ENCODE peak calls at places on chromosomes 13 and 19, in five cellular contexts. P is cardiac muscle cell; V is effector memory CD4-positive, alpha-beta T cell; W is spleen; N is iPS DF 6.9. A is an unnamed sample.

GRCh38 chr13:107518292-107518691 is 697.0 kb downstream of the LIG4 start:
- DNase-seq in P (peak; percentile 21), V (no peak), N (no peak), W (no peak), A (no peak)

GRCh38 chr13:110334256-110334655 is 27.2 kb downstream of the COL4A2 start:
- DNase-seq in V (no peak), W (no peak), N (no peak), P (no peak), A (no peak)

GRCh38 chr13:62084728-62085127 is 669.1 kb upstream of the PCDH20 start:
- DNase-seq in V (no peak), N (no peak), P (no peak), W (no peak), A (no peak)

GRCh38 chr19:12544401-12544876 is 6.8 kb downstream of the ZNF564 start:
- DNase-seq in V (no peak), P (peak; percentile 91), N (no peak), W (no peak), A (no peak)

GRCh38 chr19:51097166-51097736 is 11.0 kb downstream of the CTU1 start:
- DNase-seq in W (peak; percentile 92), P (peak; percentile 65), V (peak; percentile 61), N (no peak), A (peak; percentile 63)

GRCh38 chr19:54133957-54134590 is 3.5 kb upstream of the CNOT3 start:
- DNase-seq in P (peak; percentile 52), N (no peak), W (no peak), V (no peak), A (no peak)

GRCh38 chr19:43625918-43626579 is 6.6 kb upstream of the ZNF428 start:
- DNase-seq in N (no peak), W (no peak), V (no peak), P (peak; percentile 43), A (no peak)

GRCh38 chr19:7426986-7427385 is 61.8 kb downstream of the PEX11G start:
- DNase-seq in P (no peak), N (no peak), V (peak; percentile 3), W (no peak), A (no peak)

GRCh38 chr13:22227895-22228294 is 557.0 kb downstream of the FGF9 start:
- DNase-seq in W (no peak), N (no peak), P (no peak), V (no peak), A (no peak)

GRCh38 chr13:28313579-28313978 is 175.2 kb downstream of the PAN3 start:
- DNase-seq in P (peak; percentile 68), N (no peak), V (no peak), W (no peak), A (peak; percentile 42)

GRCh38 chr13:74145249-74145970 is 11.2 kb upstream of the KLF12 start:
- DNase-seq in N (no peak), W (no peak), V (no peak), P (peak; percentile 72), A (no peak)

GRCh38 chr19:7355871-7356270 is 7.1 kb downstream of the ARHGEF18 start:
- DNase-seq in V (no peak), W (peak; percentile 34), P (no peak), N (no peak), A (no peak)

GRCh38 chr19:33390120-33390907 is 16.8 kb downstream of the CEBPG start:
- DNase-seq in P (peak; percentile 71), N (no peak), V (no peak), W (no peak), A (peak; percentile 44)

GRCh38 chr19:41801682-41802317 is 5.4 kb downstream of the CEACAM3 start:
- DNase-seq in N (no peak), P (no peak), W (no peak), V (no peak), A (no peak)

GRCh38 chr13:101150998-101151397 is 265.3 kb downstream of the NALCN start:
- DNase-seq in W (no peak), V (no peak), P (peak; percentile 3), N (no peak), A (no peak)

GRCh38 chr19:49818691-49819331 is 722 bp downstream of the MED25 start:
- DNase-seq in N (no peak), W (peak; percentile 86), P (no peak), V (no peak), A (no peak)

GRCh38 chr19:12841094-12841493 is 2.8 kb downstream of the MAST1 start:
- DNase-seq in N (peak; percentile 94), P (peak; percentile 52), W (no peak), V (no peak), A (peak; percentile 49)

GRCh38 chr19:11624064-11624463 is 26.8 kb downstream of the ZNF627 start:
- DNase-seq in W (no peak), P (peak; percentile 63), N (no peak), V (no peak), A (no peak)

GRCh38 chr13:40809471-40809870 is 20.1 kb downstream of the SLC25A15 start:
- DNase-seq in N (no peak), P (no peak), W (no peak), V (no peak), A (no peak)

GRCh38 chr13:85313761-85314503 is 485.3 kb downstream of the SLITRK6 start:
- DNase-seq in N (no peak), W (no peak), V (no peak), P (peak; percentile 3), A (peak; percentile 23)

GRCh38 chr19:55525289-55526101 is 11.4 kb downstream of the SBK2 start:
- DNase-seq in V (no peak), N (no peak), W (no peak), P (no peak), A (peak; percentile 77)

GRCh38 chr19:30158067-30158892 is 213.9 kb upstream of the ZNF536 start:
- DNase-seq in N (no peak), P (no peak), W (no peak), V (no peak), A (no peak)
- H3K4me3 ChIP-seq in N (no peak overlapping the region), P (no peak overlapping the region), W (no peak overlapping the region), V (no peak overlapping the region), A (no peak overlapping the region)

DNA sequence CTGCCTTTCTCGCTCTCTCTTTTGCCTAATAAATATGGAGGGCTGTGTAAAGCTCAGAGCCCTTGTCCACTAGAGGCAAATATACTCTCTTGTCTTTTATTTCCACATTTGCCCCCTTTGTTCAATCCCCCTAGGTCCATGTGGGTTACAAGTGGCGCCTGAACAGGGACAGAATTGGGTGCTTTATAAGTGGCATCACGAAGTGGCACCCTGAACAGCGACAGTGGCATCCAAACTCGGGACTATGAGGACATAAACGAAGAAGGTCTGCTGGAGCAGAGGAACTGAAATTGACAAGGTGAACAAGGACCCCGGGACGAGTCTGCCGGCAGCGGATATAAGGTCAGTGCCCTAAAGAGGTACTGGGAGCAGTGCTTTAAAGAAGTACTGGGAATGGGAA is 4.3 kb upstream of the ZNF610 start:
- DNase-seq in W (no peak), P (peak; percentile 20), N (no peak), V (no peak), A (no peak)
- H3K9me3 ChIP-seq in W (peaks cover 89% of the 10 kb centered on the region), P (peaks cover 3% of the 10 kb centered on the region), N (peaks cover 6% of the 10 kb centered on the region), V (peaks cover 42% of the 10 kb centered on the region), A (peaks cover 7% of the 10 kb centered on the region)

GRCh38 chr19:21765151-21765550 is 2.2 kb downstream of the ZNF100 start:
- DNase-seq in V (no peak), W (no peak), P (no peak), N (no peak), A (no peak)
- H3K4me3 ChIP-seq in V (no peak overlapping the region), W (no peak overlapping the region), P (no peak overlapping the region), N (no peak overlapping the region), A (no peak overlapping the region)

DNA sequence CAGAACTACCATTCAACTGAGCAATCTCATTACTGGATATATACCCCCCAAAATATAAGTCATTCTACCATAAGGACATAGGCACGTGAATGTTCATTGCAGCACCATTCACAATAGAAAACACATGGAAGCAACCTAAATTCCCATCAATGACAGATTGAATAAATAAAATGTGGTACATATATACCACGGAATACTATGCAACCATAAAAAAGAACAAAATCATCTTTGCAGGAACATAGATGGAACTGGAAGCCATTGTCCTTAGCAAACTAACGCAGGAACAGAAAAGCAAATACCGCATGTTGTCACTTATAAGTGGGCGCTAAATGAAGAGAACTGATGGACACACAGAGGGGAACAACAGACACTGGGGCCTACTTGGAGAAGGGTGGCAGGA is 14.1 kb downstream of the RNF113B start:
- DNase-seq in N (no peak), W (no peak), V (no peak), P (no peak), A (no peak)
- H3K9me3 ChIP-seq in N (no peaks in the 10 kb centered on the region), W (no peaks in the 10 kb centered on the region), V (no peaks in the 10 kb centered on the region), P (no peaks in the 10 kb centered on the region), A (no peaks in the 10 kb centered on the region)

GRCh38 chr19:24053601-24054000 is 33.4 kb upstream of the ZNF254 start:
- DNase-seq in W (no peak), V (no peak), N (no peak), P (no peak), A (no peak)

GRCh38 chr19:24055548-24055947 is 31.4 kb upstream of the ZNF254 start:
- DNase-seq in V (no peak), W (no peak), N (no peak), P (no peak), A (no peak)

GRCh38 chr19:24051516-24051915 is 35.5 kb upstream of the ZNF254 start:
- DNase-seq in P (no peak), V (no peak), N (no peak), W (no peak), A (no peak)

GRCh38 chr19:24054044-24054935 is 32.7 kb upstream of the ZNF254 start:
- DNase-seq in W (no peak), V (no peak), P (peak; percentile 31), N (no peak), A (no peak)

GRCh38 chr19:24052811-24053210 is 34.2 kb upstream of the ZNF254 start:
- DNase-seq in N (no peak), W (no peak), P (peak; percentile 44), V (no peak), A (no peak)
- H3K4me3 ChIP-seq in N (no peak overlapping the region), W (no peak overlapping the region), P (no peak overlapping the region), V (no peak overlapping the region), A (no peak overlapping the region)

GRCh38 chr19:56971230-56971629 is 130.7 kb upstream of the PEG3 start:
- DNase-seq in P (no peak), N (no peak), V (no peak), W (no peak), A (peak; percentile 41)
- H3K9me3 ChIP-seq in P (no peaks in the 10 kb centered on the region), N (peaks cover 25% of the 10 kb centered on the region), V (no peaks in the 10 kb centered on the region), W (peaks cover 12% of the 10 kb centered on the region), A (no peaks in the 10 kb centered on the region)

GRCh38 chr13:30895773-30896172 is 10.3 kb upstream of the MEDAG start:
- DNase-seq in V (no peak), W (no peak), P (peak; percentile 95), N (no peak), A (no peak)
- H3K4me3 ChIP-seq in V (no peak overlapping the region), W (no peak overlapping the region), P (no peak overlapping the region), N (no peak overlapping the region), A (no peak overlapping the region)

GRCh38 chr13:48571121-48571901 is 38.4 kb upstream of the RCBTB2 start:
- DNase-seq in W (no peak), V (no peak), N (no peak), P (peak; percentile 83), A (peak; percentile 58)
- H3K9me3 ChIP-seq in W (no peaks in the 10 kb centered on the region), V (no peaks in the 10 kb centered on the region), N (no peaks in the 10 kb centered on the region), P (no peaks in the 10 kb centered on the region), A (no peaks in the 10 kb centered on the region)

GRCh38 chr19:39397360-39398296 is 6.5 kb downstream of the MED29 start:
- DNase-seq in P (peak; percentile 91), W (peak; percentile 98), N (no peak), V (peak; percentile 85), A (peak; percentile 87)
- H3K4me3 ChIP-seq in P (no peak overlapping the region), W (no peak overlapping the region), N (no peak overlapping the region), V (no peak overlapping the region), A (no peak overlapping the region)

A was measured in SJCRH30.